ENCODE peak calls at places on chromosomes 3 and 15, in seven cellular contexts. I, U, F, H, A, Q and E are unnamed samples.

GRCh38 chr3:132210476-132211346 is 106.5 kb upstream of the ACP3 start:
- DNase-seq in I (no peak), U (peak; percentile 27), F (no peak), H (peak; percentile 33), A (peak; percentile 19), Q (peak; percentile 36), E (peak; percentile 76)

GRCh38 chr15:40354408-40355171 is 3.4 kb upstream of the DISP2 start:
- DNase-seq in I (no peak), U (peak; percentile 57), F (peak; percentile 69), H (peak; percentile 60), A (peak; percentile 76), Q (peak; percentile 56), E (no peak)

GRCh38 chr3:64995857-64996564 is 308.2 kb upstream of the ADAMTS9 start:
- DNase-seq in I (no peak), U (no peak), F (no peak), H (peak; percentile 19), A (no peak), Q (peak; percentile 9), E (no peak)

GRCh38 chr3:127915115-127915936 is at the start of gene KBTBD12:
- DNase-seq in I (no peak), U (no peak), F (peak; percentile 17), H (no peak), A (no peak), Q (peak; percentile 43), E (no peak)

GRCh38 chr3:176362191-176362731 is 835.0 kb downstream of the TBL1XR1 start:
- DNase-seq in I (no peak), U (peak; percentile 11), F (no peak), H (no peak), A (no peak), Q (peak; percentile 67), E (no peak)

GRCh38 chr3:184466413-184466960 is 86.6 kb downstream of the CHRD start:
- DNase-seq in I (no peak), U (peak; percentile 35), F (no peak), H (no peak), A (peak; percentile 66), Q (peak; percentile 38), E (no peak)

GRCh38 chr3:12990781-12991480 is 82.3 kb downstream of the IQSEC1 start:
- DNase-seq in I (no peak), U (peak; percentile 66), F (peak; percentile 87), H (no peak), A (no peak), Q (no peak), E (no peak)

GRCh38 chr3:120018299-120018698 is 75.9 kb downstream of the GSK3B start:
- DNase-seq in I (no peak), U (no peak), F (no peak), H (no peak), A (no peak), Q (no peak), E (no peak)

GRCh38 chr3:150238995-150239612 is 169.0 kb upstream of the TSC22D2 start:
- DNase-seq in I (no peak), U (peak; percentile 35), F (no peak), H (peak; percentile 80), A (no peak), Q (peak; percentile 47), E (peak; percentile 61)

GRCh38 chr3:106049876-106050275 is 181.1 kb upstream of the CBLB start:
- DNase-seq in I (no peak), U (no peak), F (no peak), H (no peak), A (no peak), Q (no peak), E (no peak)

GRCh38 chr3:52435246-52436101 is 9.4 kb downstream of the SEMA3G start:
- DNase-seq in I (no peak), U (no peak), F (no peak), H (no peak), A (no peak), Q (no peak), E (no peak)

GRCh38 chr15:85414495-85414894 is 34.1 kb downstream of the AKAP13 start:
- DNase-seq in I (no peak), U (no peak), F (no peak), H (peak; percentile 5), A (peak; percentile 63), Q (no peak), E (peak; percentile 63)

GRCh38 chr3:13167064-13167743 is 94.0 kb upstream of the IQSEC1 start:
- DNase-seq in I (no peak), U (no peak), F (no peak), H (no peak), A (no peak), Q (no peak), E (no peak)

GRCh38 chr3:71997066-71997653 is 212.2 kb upstream of the PROK2 start:
- DNase-seq in I (no peak), U (no peak), F (no peak), H (no peak), A (no peak), Q (no peak), E (no peak)

GRCh38 chr15:77504310-77504709 is 83.6 kb downstream of the HMG20A start:
- DNase-seq in I (no peak), U (no peak), F (no peak), H (peak; percentile 83), A (no peak), Q (no peak), E (no peak)

GRCh38 chr3:172607305-172608121 is 84.3 kb upstream of the TNFSF10 start:
- DNase-seq in I (no peak), U (peak; percentile 95), F (peak; percentile 31), H (peak; percentile 26), A (no peak), Q (no peak), E (peak; percentile 86)

GRCh38 chr3:153164009-153164550 is 2.1 kb downstream of the RAP2B start:
- DNase-seq in I (no peak), U (no peak), F (no peak), H (no peak), A (peak; percentile 35), Q (no peak), E (no peak)

GRCh38 chr3:57164217-57164605 is 942 bp downstream of the IL17RD start:
- DNase-seq in I (no peak), U (peak; percentile 23), F (no peak), H (no peak), A (no peak), Q (peak; percentile 44), E (no peak)

GRCh38 chr15:61621865-61622264 is 392.8 kb upstream of the RORA start:
- DNase-seq in I (no peak), U (no peak), F (no peak), H (no peak), A (no peak), Q (no peak), E (no peak)

GRCh38 chr15:23416349-23417276 is 30.4 kb downstream of the GOLGA6L2 start:
- DNase-seq in I (no peak), U (no peak), F (no peak), H (no peak), A (no peak), Q (no peak), E (no peak)

GRCh38 chr15:70321106-70321809 is 223.5 kb upstream of the TLE3 start:
- DNase-seq in I (no peak), U (no peak), F (no peak), H (no peak), A (no peak), Q (no peak), E (peak; percentile 94)

GRCh38 chr3:127104586-127104985 is 88.3 kb upstream of the PRR23E start:
- DNase-seq in I (no peak), U (no peak), F (no peak), H (no peak), A (no peak), Q (no peak), E (no peak)

GRCh38 chr3:123732447-123732846 is 147.6 kb upstream of the HACD2 start:
- DNase-seq in I (no peak), U (peak; percentile 96), F (peak; percentile 38), H (peak; percentile 19), A (no peak), Q (no peak), E (no peak)

GRCh38 chr15:29021901-29022300 is 136.1 kb downstream of the APBA2 start:
- DNase-seq in I (no peak), U (no peak), F (no peak), H (no peak), A (no peak), Q (no peak), E (no peak)

GRCh38 chr15:48086582-48086981 is 34.2 kb upstream of the SLC24A5 start:
- DNase-seq in I (no peak), U (peak; percentile 16), F (no peak), H (no peak), A (no peak), Q (no peak), E (no peak)

GRCh38 chr3:85758442-85758841 is 799.7 kb downstream of the CADM2 start:
- DNase-seq in I (no peak), U (no peak), F (no peak), H (no peak), A (no peak), Q (no peak), E (peak; percentile 35)

GRCh38 chr3:178170698-178171535 is 365.3 kb upstream of the KCNMB2 start:
- DNase-seq in I (no peak), U (peak; percentile 79), F (peak; percentile 12), H (no peak), A (peak; percentile 90), Q (no peak), E (peak; percentile 71)

GRCh38 chr15:69973102-69973714 is 124.5 kb downstream of the TLE3 start:
- DNase-seq in I (no peak), U (peak; percentile 68), F (no peak), H (no peak), A (peak; percentile 48), Q (peak; percentile 76), E (peak; percentile 57)

GRCh38 chr3:151219056-151219455 is 16.0 kb upstream of the GPR171 start:
- DNase-seq in I (no peak), U (peak; percentile 67), F (peak; percentile 27), H (peak; percentile 28), A (no peak), Q (peak; percentile 21), E (no peak)